ENCODE peak calls at places on chromosome 16, in ten cellular contexts. One of them, this sample, is unnamed.
A peak's percentile ranks its signal among the peaks of the same experiment; 100 is the strongest.

GRCh38 chr16:1789643-1790045 is 3.9 kb downstream of the IGFALS start:
- DNase-seq in body of pancreas: no peak
- DNase-seq in uterus: no peak
- DNase-seq in fibroblast of lung: no peak
- DNase-seq in psoas muscle: no peak
- DNase-seq in ovary: peak; percentile 36
- DNase-seq in CD8-positive, alpha-beta T cell: no peak
- DNase-seq in OCI-LY7: no peak
- DNase-seq in cardiac fibroblast: no peak
- DNase-seq in astrocyte of the spinal cord: no peak
- DNase-seq in this sample: no peak

GRCh38 chr16:28873543-28874201 is 4.6 kb upstream of the ATP2A1 start:
- DNase-seq in CD8-positive, alpha-beta T cell: peak; percentile 71
- DNase-seq in body of pancreas: peak; percentile 36
- DNase-seq in astrocyte of the spinal cord: no peak
- DNase-seq in uterus: no peak
- DNase-seq in ovary: no peak
- DNase-seq in psoas muscle: no peak
- DNase-seq in cardiac fibroblast: no peak
- DNase-seq in fibroblast of lung: no peak
- DNase-seq in OCI-LY7: peak; percentile 50
- DNase-seq in this sample: peak; percentile 18

GRCh38 chr16:21158208-21159110 is at the start of gene LDAF1:
- DNase-seq in astrocyte of the spinal cord: peak; percentile 69
- DNase-seq in cardiac fibroblast: peak; percentile 78
- DNase-seq in OCI-LY7: peak; percentile 85
- DNase-seq in body of pancreas: peak; percentile 81
- DNase-seq in CD8-positive, alpha-beta T cell: peak; percentile 75
- DNase-seq in psoas muscle: peak; percentile 89
- DNase-seq in fibroblast of lung: peak; percentile 68
- DNase-seq in uterus: peak; percentile 80
- DNase-seq in ovary: peak; percentile 90
- DNase-seq in this sample: peak; percentile 87

GRCh38 chr16:79715088-79715487 is 114.6 kb upstream of the MAF start:
- DNase-seq in ovary: no peak
- DNase-seq in uterus: no peak
- DNase-seq in fibroblast of lung: peak; percentile 12
- DNase-seq in astrocyte of the spinal cord: peak; percentile 52
- DNase-seq in psoas muscle: no peak
- DNase-seq in cardiac fibroblast: no peak
- DNase-seq in body of pancreas: no peak
- DNase-seq in OCI-LY7: no peak
- DNase-seq in CD8-positive, alpha-beta T cell: no peak
- DNase-seq in this sample: peak; percentile 5

GRCh38 chr16:27239026-27239425 is 29.5 kb downstream of the NSMCE1 start:
- DNase-seq in ovary: peak; percentile 19
- DNase-seq in fibroblast of lung: no peak
- DNase-seq in OCI-LY7: no peak
- DNase-seq in CD8-positive, alpha-beta T cell: no peak
- DNase-seq in psoas muscle: no peak
- DNase-seq in cardiac fibroblast: no peak
- DNase-seq in astrocyte of the spinal cord: no peak
- DNase-seq in uterus: no peak
- DNase-seq in body of pancreas: no peak
- DNase-seq in this sample: no peak

GRCh38 chr16:58661199-58661830 is 23.3 kb downstream of the SLC38A7 start:
- DNase-seq in uterus: peak; percentile 38
- DNase-seq in psoas muscle: peak; percentile 54
- DNase-seq in OCI-LY7: peak; percentile 71
- DNase-seq in astrocyte of the spinal cord: peak; percentile 86
- DNase-seq in CD8-positive, alpha-beta T cell: no peak
- DNase-seq in cardiac fibroblast: peak; percentile 88
- DNase-seq in ovary: no peak
- DNase-seq in fibroblast of lung: peak; percentile 87
- DNase-seq in body of pancreas: peak; percentile 52
- DNase-seq in this sample: peak; percentile 87

GRCh38 chr16:4601317-4602186 is 13.1 kb downstream of the UBALD1 start:
- DNase-seq in CD8-positive, alpha-beta T cell: no peak
- DNase-seq in psoas muscle: no peak
- DNase-seq in body of pancreas: peak; percentile 48
- DNase-seq in OCI-LY7: no peak
- DNase-seq in ovary: peak; percentile 68
- DNase-seq in astrocyte of the spinal cord: no peak
- DNase-seq in cardiac fibroblast: peak; percentile 25
- DNase-seq in uterus: peak; percentile 59
- DNase-seq in fibroblast of lung: no peak
- DNase-seq in this sample: peak; percentile 33

GRCh38 chr16:68490358-68490757 is 42.0 kb upstream of the SMPD3 start:
- DNase-seq in psoas muscle: no peak
- DNase-seq in astrocyte of the spinal cord: no peak
- DNase-seq in ovary: no peak
- DNase-seq in cardiac fibroblast: no peak
- DNase-seq in fibroblast of lung: no peak
- DNase-seq in body of pancreas: no peak
- DNase-seq in uterus: no peak
- DNase-seq in OCI-LY7: no peak
- DNase-seq in CD8-positive, alpha-beta T cell: no peak
- DNase-seq in this sample: no peak

GRCh38 chr16:87060026-87060986 is 256.9 kb downstream of the C16orf95 start:
- DNase-seq in psoas muscle: no peak
- DNase-seq in uterus: no peak
- DNase-seq in cardiac fibroblast: peak; percentile 66
- DNase-seq in CD8-positive, alpha-beta T cell: no peak
- DNase-seq in fibroblast of lung: peak; percentile 83
- DNase-seq in body of pancreas: no peak
- DNase-seq in astrocyte of the spinal cord: peak; percentile 72
- DNase-seq in ovary: peak; percentile 47
- DNase-seq in OCI-LY7: peak; percentile 35
- DNase-seq in this sample: peak; percentile 22

GRCh38 chr16:87063543-87063942 is 253.6 kb downstream of the C16orf95 start:
- DNase-seq in astrocyte of the spinal cord: no peak
- DNase-seq in uterus: no peak
- DNase-seq in cardiac fibroblast: no peak
- DNase-seq in CD8-positive, alpha-beta T cell: no peak
- DNase-seq in fibroblast of lung: no peak
- DNase-seq in body of pancreas: no peak
- DNase-seq in ovary: no peak
- DNase-seq in psoas muscle: no peak
- DNase-seq in OCI-LY7: no peak
- DNase-seq in this sample: no peak

GRCh38 chr16:87061521-87061920 is 255.7 kb downstream of the C16orf95 start:
- DNase-seq in fibroblast of lung: peak; percentile 25
- DNase-seq in body of pancreas: no peak
- DNase-seq in cardiac fibroblast: no peak
- DNase-seq in uterus: no peak
- DNase-seq in psoas muscle: no peak
- DNase-seq in CD8-positive, alpha-beta T cell: no peak
- DNase-seq in OCI-LY7: no peak
- DNase-seq in astrocyte of the spinal cord: no peak
- DNase-seq in ovary: no peak
- DNase-seq in this sample: no peak

GRCh38 chr16:87064731-87065720 is 252.2 kb downstream of the C16orf95 start:
- DNase-seq in psoas muscle: no peak
- DNase-seq in cardiac fibroblast: no peak
- DNase-seq in astrocyte of the spinal cord: peak; percentile 37
- DNase-seq in OCI-LY7: peak; percentile 83
- DNase-seq in fibroblast of lung: no peak
- DNase-seq in uterus: no peak
- DNase-seq in CD8-positive, alpha-beta T cell: no peak
- DNase-seq in body of pancreas: no peak
- DNase-seq in ovary: no peak
- DNase-seq in this sample: no peak

GRCh38 chr16:87062569-87063442 is 254.4 kb downstream of the C16orf95 start:
- DNase-seq in fibroblast of lung: peak; percentile 78
- DNase-seq in psoas muscle: peak; percentile 62
- DNase-seq in cardiac fibroblast: peak; percentile 78
- DNase-seq in uterus: no peak
- DNase-seq in ovary: peak; percentile 73
- DNase-seq in OCI-LY7: peak; percentile 80
- DNase-seq in CD8-positive, alpha-beta T cell: peak; percentile 32
- DNase-seq in body of pancreas: peak; percentile 78
- DNase-seq in astrocyte of the spinal cord: peak; percentile 80
- DNase-seq in this sample: peak; percentile 68
- H3K4me3 ChIP-seq in fibroblast of lung: peak overlapping the region; percentile 40
- H3K4me3 ChIP-seq in psoas muscle: no peak overlapping the region
- H3K4me3 ChIP-seq in cardiac fibroblast: no peak overlapping the region
- H3K4me3 ChIP-seq in uterus: no peak overlapping the region
- H3K4me3 ChIP-seq in ovary: no peak overlapping the region
- H3K4me3 ChIP-seq in OCI-LY7: peak overlapping the region; percentile 71
- H3K4me3 ChIP-seq in CD8-positive, alpha-beta T cell: no peak overlapping the region
- H3K4me3 ChIP-seq in body of pancreas: no peak overlapping the region
- H3K4me3 ChIP-seq in astrocyte of the spinal cord: peak overlapping the region; percentile 17
- H3K4me3 ChIP-seq in this sample: no peak overlapping the region

DNA sequence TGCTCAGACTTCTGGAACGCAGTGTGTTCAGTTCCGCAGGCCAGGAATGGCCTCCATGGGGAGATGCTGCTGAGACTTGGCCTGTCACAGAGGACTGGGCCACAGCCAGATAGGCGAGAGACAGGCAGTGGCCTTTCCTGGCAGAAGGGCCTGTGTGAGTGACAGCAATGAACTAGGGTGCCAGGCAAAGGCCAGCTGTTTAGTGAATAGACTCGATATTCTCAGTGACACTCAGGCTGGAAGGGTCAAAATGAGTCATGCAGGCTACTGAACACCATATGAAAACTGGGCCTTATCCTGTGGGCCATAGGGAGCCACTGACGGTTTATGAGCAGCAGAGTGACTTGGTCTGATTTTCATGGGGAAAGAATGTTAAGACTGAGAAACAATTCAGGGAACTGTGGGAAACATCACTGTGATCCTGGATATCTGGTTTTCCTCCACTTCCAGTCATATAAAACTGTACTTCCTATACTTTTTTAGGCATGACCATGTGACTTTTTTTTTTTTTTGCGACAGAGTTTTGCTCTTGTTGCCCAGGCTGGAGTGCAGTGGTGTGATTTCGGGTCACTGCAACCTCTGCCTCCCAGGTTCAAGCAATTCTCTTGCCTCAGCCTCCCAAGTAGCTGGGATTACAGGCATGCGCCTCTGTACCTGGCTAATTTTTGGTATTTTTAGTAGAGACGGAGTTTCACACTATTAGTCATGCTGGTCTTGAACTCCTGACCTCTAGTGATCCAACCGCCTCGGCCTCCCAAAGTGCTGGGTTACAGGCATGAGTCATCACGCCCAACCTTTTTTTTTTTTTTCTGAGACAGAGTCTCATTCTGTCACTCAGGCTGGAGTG is 5.2 kb upstream of the NUBP1 start:
- DNase-seq in CD8-positive, alpha-beta T cell: no peak
- DNase-seq in body of pancreas: peak; percentile 29
- DNase-seq in ovary: peak; percentile 48
- DNase-seq in psoas muscle: peak; percentile 87
- DNase-seq in fibroblast of lung: peak; percentile 86
- DNase-seq in astrocyte of the spinal cord: peak; percentile 73
- DNase-seq in uterus: peak; percentile 56
- DNase-seq in cardiac fibroblast: peak; percentile 84
- DNase-seq in OCI-LY7: peak; percentile 27
- DNase-seq in this sample: peak; percentile 83
- TF ChIP-seq CTCF in CD8-positive, alpha-beta T cell: no peak
- TF ChIP-seq CTCF in body of pancreas: no peak
- TF ChIP-seq CTCF in ovary: no peak
- TF ChIP-seq CTCF in psoas muscle: no peak
- TF ChIP-seq CTCF in fibroblast of lung: no peak
- TF ChIP-seq CTCF in astrocyte of the spinal cord: no peak
- TF ChIP-seq CTCF in uterus: no peak
- TF ChIP-seq CTCF in cardiac fibroblast: no peak
- TF ChIP-seq CTCF in OCI-LY7: no peak
- TF ChIP-seq CTCF in this sample: no peak

GRCh38 chr16:69618721-69619120 is 53.0 kb downstream of the NFAT5 start:
- DNase-seq in OCI-LY7: no peak
- DNase-seq in cardiac fibroblast: no peak
- DNase-seq in astrocyte of the spinal cord: no peak
- DNase-seq in body of pancreas: no peak
- DNase-seq in ovary: no peak
- DNase-seq in psoas muscle: no peak
- DNase-seq in CD8-positive, alpha-beta T cell: no peak
- DNase-seq in uterus: no peak
- DNase-seq in fibroblast of lung: no peak
- DNase-seq in this sample: no peak
- H3K4me3 ChIP-seq in OCI-LY7: no peak overlapping the region
- H3K4me3 ChIP-seq in cardiac fibroblast: no peak overlapping the region
- H3K4me3 ChIP-seq in astrocyte of the spinal cord: no peak overlapping the region
- H3K4me3 ChIP-seq in body of pancreas: no peak overlapping the region
- H3K4me3 ChIP-seq in ovary: no peak overlapping the region
- H3K4me3 ChIP-seq in psoas muscle: peak overlapping the region; percentile 44
- H3K4me3 ChIP-seq in CD8-positive, alpha-beta T cell: no peak overlapping the region
- H3K4me3 ChIP-seq in uterus: no peak overlapping the region
- H3K4me3 ChIP-seq in fibroblast of lung: no peak overlapping the region
- H3K4me3 ChIP-seq in this sample: no peak overlapping the region

GRCh38 chr16:75062135-75062943 is 54.2 kb downstream of the LDHD start:
- DNase-seq in body of pancreas: peak; percentile 30
- DNase-seq in astrocyte of the spinal cord: no peak
- DNase-seq in uterus: no peak
- DNase-seq in OCI-LY7: no peak
- DNase-seq in cardiac fibroblast: peak; percentile 75
- DNase-seq in CD8-positive, alpha-beta T cell: no peak
- DNase-seq in psoas muscle: peak; percentile 35
- DNase-seq in fibroblast of lung: peak; percentile 81
- DNase-seq in ovary: peak; percentile 48
- DNase-seq in this sample: no peak

GRCh38 chr16:75064403-75065148 is 52.0 kb downstream of the LDHD start:
- DNase-seq in ovary: no peak
- DNase-seq in body of pancreas: no peak
- DNase-seq in astrocyte of the spinal cord: no peak
- DNase-seq in cardiac fibroblast: no peak
- DNase-seq in uterus: no peak
- DNase-seq in psoas muscle: no peak
- DNase-seq in fibroblast of lung: no peak
- DNase-seq in CD8-positive, alpha-beta T cell: peak; percentile 15
- DNase-seq in OCI-LY7: no peak
- DNase-seq in this sample: peak; percentile 81

GRCh38 chr16:75062944-75063444 is 53.6 kb downstream of the LDHD start:
- DNase-seq in psoas muscle: no peak
- DNase-seq in astrocyte of the spinal cord: no peak
- DNase-seq in fibroblast of lung: no peak
- DNase-seq in uterus: no peak
- DNase-seq in ovary: no peak
- DNase-seq in cardiac fibroblast: no peak
- DNase-seq in CD8-positive, alpha-beta T cell: no peak
- DNase-seq in OCI-LY7: no peak
- DNase-seq in body of pancreas: no peak
- DNase-seq in this sample: no peak

GRCh38 chr16:75065149-75065807 is 51.3 kb downstream of the LDHD start:
- DNase-seq in astrocyte of the spinal cord: no peak
- DNase-seq in cardiac fibroblast: no peak
- DNase-seq in OCI-LY7: no peak
- DNase-seq in CD8-positive, alpha-beta T cell: peak; percentile 52
- DNase-seq in ovary: no peak
- DNase-seq in uterus: no peak
- DNase-seq in psoas muscle: no peak
- DNase-seq in body of pancreas: no peak
- DNase-seq in fibroblast of lung: no peak
- DNase-seq in this sample: peak; percentile 50

DNA sequence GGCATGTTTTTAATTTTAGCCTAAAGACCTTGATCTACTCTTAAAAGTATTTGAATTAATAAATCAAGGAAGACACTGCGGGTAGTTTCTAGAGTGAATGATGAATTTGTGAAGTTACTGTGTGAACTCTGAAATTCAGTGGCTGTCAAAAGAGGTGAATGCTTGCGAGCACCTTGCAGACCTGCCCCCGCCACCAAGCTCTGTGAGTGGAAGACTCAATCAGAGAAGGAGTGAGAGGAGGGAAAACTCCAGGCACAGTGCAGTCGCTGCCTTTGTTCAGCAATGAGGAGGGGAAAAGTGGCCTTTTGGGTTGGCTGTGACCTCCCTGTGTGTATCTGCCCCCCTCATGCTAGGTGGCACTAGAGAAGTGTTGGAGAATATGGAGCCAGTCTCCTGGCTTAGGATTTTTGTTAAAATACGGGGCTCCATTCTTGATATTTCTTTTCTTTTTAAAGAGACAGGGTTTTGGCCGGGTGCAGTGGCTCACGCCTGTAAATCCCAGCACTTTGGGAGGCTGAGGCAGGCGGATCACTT is 53.0 kb downstream of the LDHD start:
- DNase-seq in OCI-LY7: no peak
- DNase-seq in psoas muscle: no peak
- DNase-seq in CD8-positive, alpha-beta T cell: no peak
- DNase-seq in body of pancreas: no peak
- DNase-seq in astrocyte of the spinal cord: no peak
- DNase-seq in fibroblast of lung: no peak
- DNase-seq in ovary: no peak
- DNase-seq in cardiac fibroblast: no peak
- DNase-seq in uterus: no peak
- DNase-seq in this sample: no peak
- TF ChIP-seq CTCF in OCI-LY7: no peak
- TF ChIP-seq CTCF in psoas muscle: no peak
- TF ChIP-seq CTCF in CD8-positive, alpha-beta T cell: no peak
- TF ChIP-seq CTCF in body of pancreas: no peak
- TF ChIP-seq CTCF in astrocyte of the spinal cord: no peak
- TF ChIP-seq CTCF in fibroblast of lung: no peak
- TF ChIP-seq CTCF in ovary: no peak
- TF ChIP-seq CTCF in cardiac fibroblast: no peak
- TF ChIP-seq CTCF in uterus: no peak
- TF ChIP-seq CTCF in this sample: no peak